ENCODE peak calls at places on chromosomes 6 and 20, in six cellular contexts. One of them, this sample, is unnamed.

GRCh38 chr6:2081155-2082138 is 164.0 kb downstream of the GMDS start:
- DNase-seq in heart left ventricle: no peak
- DNase-seq in B cell: no peak
- DNase-seq in MM.1S: peak
- DNase-seq in esophagus squamous epithelium: no peak
- DNase-seq in hepatocyte: no peak
- DNase-seq in this sample: no peak

GRCh38 chr20:51528263-51529026 is 14.1 kb downstream of the NFATC2 start:
- DNase-seq in MM.1S: no peak
- DNase-seq in esophagus squamous epithelium: no peak
- DNase-seq in hepatocyte: no peak
- DNase-seq in heart left ventricle: no peak
- DNase-seq in B cell: peak
- DNase-seq in this sample: no peak

GRCh38 chr20:62752181-62752670 is 43.6 kb downstream of the NTSR1 start:
- DNase-seq in esophagus squamous epithelium: no peak
- DNase-seq in B cell: no peak
- DNase-seq in hepatocyte: no peak
- DNase-seq in MM.1S: no peak
- DNase-seq in heart left ventricle: no peak
- DNase-seq in this sample: no peak

GRCh38 chr6:79631800-79632172 is 657 bp downstream of the SH3BGRL2 start:
- DNase-seq in esophagus squamous epithelium: no peak
- DNase-seq in MM.1S: no peak
- DNase-seq in heart left ventricle: no peak
- DNase-seq in B cell: no peak
- DNase-seq in hepatocyte: no peak
- DNase-seq in this sample: no peak

GRCh38 chr6:114100421-114100820 is 129.5 kb upstream of the HDAC2 start:
- DNase-seq in B cell: no peak
- DNase-seq in heart left ventricle: no peak
- DNase-seq in hepatocyte: no peak
- DNase-seq in esophagus squamous epithelium: no peak
- DNase-seq in MM.1S: no peak
- DNase-seq in this sample: no peak

GRCh38 chr20:8331740-8332412 is 199.8 kb downstream of the PLCB1 start:
- DNase-seq in hepatocyte: no peak
- DNase-seq in heart left ventricle: no peak
- DNase-seq in esophagus squamous epithelium: no peak
- DNase-seq in MM.1S: no peak
- DNase-seq in B cell: no peak
- DNase-seq in this sample: peak

GRCh38 chr6:92550501-92550900 is 868.9 kb downstream of the EPHA7 start:
- DNase-seq in esophagus squamous epithelium: no peak
- DNase-seq in hepatocyte: no peak
- DNase-seq in MM.1S: no peak
- DNase-seq in B cell: no peak
- DNase-seq in heart left ventricle: no peak
- DNase-seq in this sample: no peak

GRCh38 chr20:36754656-36755222 is 8.8 kb upstream of the NDRG3 start:
- DNase-seq in heart left ventricle: peak
- DNase-seq in B cell: peak
- DNase-seq in MM.1S: peak
- DNase-seq in esophagus squamous epithelium: no peak
- DNase-seq in hepatocyte: peak
- DNase-seq in this sample: peak

GRCh38 chr6:112931835-112932234 is 584.7 kb downstream of the RFPL4B start:
- DNase-seq in B cell: no peak
- DNase-seq in esophagus squamous epithelium: no peak
- DNase-seq in hepatocyte: no peak
- DNase-seq in MM.1S: no peak
- DNase-seq in heart left ventricle: no peak
- DNase-seq in this sample: no peak

GRCh38 chr6:56574292-56574691 is 68.4 kb downstream of the DST start:
- DNase-seq in MM.1S: no peak
- DNase-seq in hepatocyte: no peak
- DNase-seq in esophagus squamous epithelium: no peak
- DNase-seq in heart left ventricle: no peak
- DNase-seq in B cell: no peak
- DNase-seq in this sample: no peak

GRCh38 chr6:31400467-31401289 is 2.7 kb upstream of the MICA start:
- DNase-seq in hepatocyte: peak
- DNase-seq in MM.1S: peak
- DNase-seq in heart left ventricle: peak
- DNase-seq in B cell: peak
- DNase-seq in esophagus squamous epithelium: no peak
- DNase-seq in this sample: peak

GRCh38 chr6:44166591-44167184 is 8.1 kb downstream of the CAPN11 start:
- DNase-seq in hepatocyte: no peak
- DNase-seq in MM.1S: no peak
- DNase-seq in B cell: no peak
- DNase-seq in heart left ventricle: no peak
- DNase-seq in esophagus squamous epithelium: no peak
- DNase-seq in this sample: no peak

GRCh38 chr6:149095842-149096241 is 221.7 kb upstream of the TAB2 start:
- DNase-seq in MM.1S: no peak
- DNase-seq in esophagus squamous epithelium: no peak
- DNase-seq in B cell: no peak
- DNase-seq in hepatocyte: no peak
- DNase-seq in heart left ventricle: no peak
- DNase-seq in this sample: no peak

GRCh38 chr6:148218542-148219258 is 123.9 kb upstream of the SASH1 start:
- DNase-seq in B cell: no peak
- DNase-seq in MM.1S: no peak
- DNase-seq in heart left ventricle: peak
- DNase-seq in hepatocyte: peak
- DNase-seq in esophagus squamous epithelium: no peak
- DNase-seq in this sample: no peak

GRCh38 chr6:7628479-7628878 is 38.5 kb downstream of the SNRNP48 start:
- DNase-seq in esophagus squamous epithelium: no peak
- DNase-seq in hepatocyte: no peak
- DNase-seq in MM.1S: no peak
- DNase-seq in heart left ventricle: no peak
- DNase-seq in B cell: no peak
- DNase-seq in this sample: no peak

GRCh38 chr6:31336872-31337496 is 20.0 kb downstream of the HLA-B start:
- DNase-seq in hepatocyte: no peak
- DNase-seq in B cell: no peak
- DNase-seq in esophagus squamous epithelium: no peak
- DNase-seq in heart left ventricle: no peak
- DNase-seq in MM.1S: no peak
- DNase-seq in this sample: no peak

GRCh38 chr6:70310063-70310694 is 7.3 kb upstream of the COL9A1 start:
- DNase-seq in MM.1S: peak
- DNase-seq in heart left ventricle: no peak
- DNase-seq in B cell: peak
- DNase-seq in esophagus squamous epithelium: no peak
- DNase-seq in hepatocyte: peak
- DNase-seq in this sample: peak

GRCh38 chr6:3433005-3433404 is 23.8 kb downstream of the SLC22A23 start:
- DNase-seq in MM.1S: no peak
- DNase-seq in B cell: no peak
- DNase-seq in heart left ventricle: no peak
- DNase-seq in hepatocyte: no peak
- DNase-seq in esophagus squamous epithelium: no peak
- DNase-seq in this sample: no peak

GRCh38 chr6:8743146-8743745 is 307.9 kb upstream of the SLC35B3 start:
- DNase-seq in B cell: no peak
- DNase-seq in heart left ventricle: no peak
- DNase-seq in hepatocyte: no peak
- DNase-seq in esophagus squamous epithelium: no peak
- DNase-seq in MM.1S: peak
- DNase-seq in this sample: peak

GRCh38 chr6:18302561-18303439 is 38.5 kb upstream of the DEK start:
- DNase-seq in B cell: no peak
- DNase-seq in heart left ventricle: no peak
- DNase-seq in esophagus squamous epithelium: no peak
- DNase-seq in hepatocyte: no peak
- DNase-seq in MM.1S: no peak
- DNase-seq in this sample: peak

GRCh38 chr6:108365488-108365887 is 70.6 kb downstream of the AFG1L start:
- DNase-seq in hepatocyte: no peak
- DNase-seq in heart left ventricle: no peak
- DNase-seq in esophagus squamous epithelium: no peak
- DNase-seq in MM.1S: no peak
- DNase-seq in B cell: no peak
- DNase-seq in this sample: peak

GRCh38 chr6:23563329-23563728 is 562.7 kb upstream of the NRSN1 start:
- DNase-seq in hepatocyte: no peak
- DNase-seq in MM.1S: no peak
- DNase-seq in B cell: no peak
- DNase-seq in esophagus squamous epithelium: no peak
- DNase-seq in heart left ventricle: no peak
- DNase-seq in this sample: no peak

GRCh38 chr6:153058909-153059308 is 56.4 kb upstream of the MTRF1L start:
- DNase-seq in MM.1S: no peak
- DNase-seq in heart left ventricle: no peak
- DNase-seq in esophagus squamous epithelium: no peak
- DNase-seq in hepatocyte: no peak
- DNase-seq in B cell: no peak
- DNase-seq in this sample: no peak

GRCh38 chr6:143940011-143940597 is 68.0 kb downstream of the PLAGL1 start:
- DNase-seq in hepatocyte: peak
- DNase-seq in esophagus squamous epithelium: no peak
- DNase-seq in MM.1S: peak
- DNase-seq in heart left ventricle: no peak
- DNase-seq in B cell: peak
- DNase-seq in this sample: peak

GRCh38 chr6:53397283-53397682 is 48.5 kb upstream of the ELOVL5 start:
- DNase-seq in heart left ventricle: no peak
- DNase-seq in MM.1S: no peak
- DNase-seq in esophagus squamous epithelium: no peak
- DNase-seq in B cell: no peak
- DNase-seq in hepatocyte: no peak
- DNase-seq in this sample: no peak

GRCh38 chr6:160041608-160042007 is 72.7 kb downstream of the IGF2R start:
- DNase-seq in esophagus squamous epithelium: no peak
- DNase-seq in B cell: no peak
- DNase-seq in MM.1S: no peak
- DNase-seq in heart left ventricle: peak
- DNase-seq in hepatocyte: no peak
- DNase-seq in this sample: peak

GRCh38 chr6:2851727-2852513 is 10.3 kb upstream of the SERPINB1 start:
- DNase-seq in MM.1S: no peak
- DNase-seq in esophagus squamous epithelium: no peak
- DNase-seq in hepatocyte: no peak
- DNase-seq in heart left ventricle: no peak
- DNase-seq in B cell: no peak
- DNase-seq in this sample: no peak

DNA sequence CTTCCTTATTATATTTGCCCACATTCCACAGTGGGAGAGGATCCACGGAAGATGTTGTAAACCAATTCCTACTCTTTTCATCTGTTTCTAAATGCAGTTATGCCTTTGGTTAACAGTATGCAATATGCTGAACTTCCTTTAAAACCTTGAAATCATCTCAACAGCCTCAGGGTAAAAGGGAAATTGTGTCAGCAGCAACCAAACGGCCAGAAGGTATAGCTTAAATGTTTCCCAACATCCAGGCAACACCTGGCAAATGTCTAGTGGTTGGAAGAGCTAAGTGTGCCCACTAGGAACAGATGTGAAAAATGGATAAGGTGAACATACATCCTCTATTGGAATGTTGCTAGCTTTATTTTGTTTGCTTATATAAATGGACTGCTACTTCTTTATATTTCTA is 164.8 kb downstream of the FAXC start:
- DNase-seq in hepatocyte: no peak
- DNase-seq in esophagus squamous epithelium: no peak
- DNase-seq in B cell: no peak
- DNase-seq in MM.1S: no peak
- DNase-seq in heart left ventricle: no peak
- DNase-seq in this sample: peak
- TF ChIP-seq CTCF in hepatocyte: no peak
- TF ChIP-seq CTCF in esophagus squamous epithelium: no peak
- TF ChIP-seq CTCF in B cell: no peak
- TF ChIP-seq CTCF in MM.1S: no peak
- TF ChIP-seq CTCF in heart left ventricle: no peak
- TF ChIP-seq CTCF in this sample: no peak

GRCh38 chr6:25942561-25943147 is 12.2 kb upstream of the SLC17A2 start:
- DNase-seq in hepatocyte: peak
- DNase-seq in B cell: peak
- DNase-seq in esophagus squamous epithelium: no peak
- DNase-seq in heart left ventricle: no peak
- DNase-seq in MM.1S: peak
- DNase-seq in this sample: peak
- TF ChIP-seq CTCF in hepatocyte: peak
- TF ChIP-seq CTCF in B cell: peak
- TF ChIP-seq CTCF in esophagus squamous epithelium: no peak
- TF ChIP-seq CTCF in heart left ventricle: peak
- TF ChIP-seq CTCF in MM.1S: peak
- TF ChIP-seq CTCF in this sample: peak

DNA sequence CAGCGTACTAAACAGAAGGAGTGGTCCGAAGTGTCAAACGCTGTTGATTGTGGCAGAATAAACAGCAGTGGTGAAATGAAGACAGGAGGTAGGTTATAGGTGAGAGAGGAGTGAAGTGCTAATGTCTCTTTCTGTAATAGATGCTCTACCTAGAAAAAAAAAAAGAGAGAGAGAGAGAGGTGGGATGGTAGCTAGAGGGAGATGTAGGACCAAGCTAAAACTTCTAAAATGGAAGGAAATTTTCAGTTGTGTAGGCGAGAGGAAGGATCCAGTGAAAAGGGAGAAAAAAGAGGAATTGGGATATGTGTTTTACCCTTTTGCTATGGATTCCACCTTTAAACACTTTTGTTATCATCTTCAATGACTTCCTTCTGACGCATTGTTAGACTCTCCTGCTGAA is 126.5 kb upstream of the BMP2 start:
- DNase-seq in esophagus squamous epithelium: no peak
- DNase-seq in B cell: no peak
- DNase-seq in MM.1S: no peak
- DNase-seq in hepatocyte: no peak
- DNase-seq in heart left ventricle: no peak
- DNase-seq in this sample: no peak
- TF ChIP-seq CTCF in esophagus squamous epithelium: no peak
- TF ChIP-seq CTCF in B cell: no peak
- TF ChIP-seq CTCF in MM.1S: no peak
- TF ChIP-seq CTCF in hepatocyte: peak
- TF ChIP-seq CTCF in heart left ventricle: no peak
- TF ChIP-seq CTCF in this sample: no peak

GRCh38 chr20:52936368-52936986 is 35.7 kb upstream of the TSHZ2 start:
- DNase-seq in MM.1S: no peak
- DNase-seq in heart left ventricle: no peak
- DNase-seq in hepatocyte: no peak
- DNase-seq in esophagus squamous epithelium: no peak
- DNase-seq in B cell: no peak
- DNase-seq in this sample: no peak

GRCh38 chr20:52933867-52934266 is 38.3 kb upstream of the TSHZ2 start:
- DNase-seq in hepatocyte: no peak
- DNase-seq in B cell: no peak
- DNase-seq in esophagus squamous epithelium: no peak
- DNase-seq in MM.1S: no peak
- DNase-seq in heart left ventricle: no peak
- DNase-seq in this sample: no peak

GRCh38 chr20:52943185-52943841 is 28.8 kb upstream of the TSHZ2 start:
- DNase-seq in MM.1S: no peak
- DNase-seq in hepatocyte: peak
- DNase-seq in B cell: no peak
- DNase-seq in heart left ventricle: no peak
- DNase-seq in esophagus squamous epithelium: no peak
- DNase-seq in this sample: peak

GRCh38 chr20:52941803-52942202 is 30.4 kb upstream of the TSHZ2 start:
- DNase-seq in heart left ventricle: no peak
- DNase-seq in esophagus squamous epithelium: no peak
- DNase-seq in hepatocyte: no peak
- DNase-seq in MM.1S: no peak
- DNase-seq in B cell: no peak
- DNase-seq in this sample: peak

GRCh38 chr20:52937701-52938100 is 34.5 kb upstream of the TSHZ2 start:
- DNase-seq in esophagus squamous epithelium: no peak
- DNase-seq in MM.1S: no peak
- DNase-seq in heart left ventricle: no peak
- DNase-seq in B cell: no peak
- DNase-seq in hepatocyte: no peak
- DNase-seq in this sample: no peak
- TF ChIP-seq CTCF in esophagus squamous epithelium: no peak
- TF ChIP-seq CTCF in MM.1S: no peak
- TF ChIP-seq CTCF in heart left ventricle: no peak
- TF ChIP-seq CTCF in B cell: no peak
- TF ChIP-seq CTCF in hepatocyte: no peak
- TF ChIP-seq CTCF in this sample: no peak

This sample was measured in MCF 10A.